ENCODE peak calls at places on chromosomes 2 and 18, in six cellular contexts. G, O, Y, N, Z and M are unnamed samples.

GRCh38 chr2:186129767-186130581 is 356.1 kb upstream of the ZC3H15 start:
- DNase-seq in G (no peak), O (no peak), Y (peak), N (no peak), Z (no peak), M (no peak)

GRCh38 chr2:170155022-170155722 is 22.8 kb upstream of the MYO3B start:
- DNase-seq in G (no peak), O (no peak), Y (peak), N (no peak), Z (peak), M (no peak)

GRCh38 chr2:231104115-231104713 is 20.6 kb downstream of the HTR2B start:
- DNase-seq in G (peak), O (peak), Y (peak), N (peak), Z (peak), M (no peak)

GRCh38 chr18:43665239-43665788 is 388.0 kb upstream of the SYT4 start:
- DNase-seq in G (no peak), O (no peak), Y (no peak), N (no peak), Z (no peak), M (no peak)

GRCh38 chr2:239443102-239443620 is 42.3 kb upstream of the HDAC4 start:
- DNase-seq in G (no peak), O (no peak), Y (no peak), N (no peak), Z (no peak), M (no peak)

GRCh38 chr18:37566479-37567060 is 972 bp upstream of the CELF4 start:
- DNase-seq in G (no peak), O (no peak), Y (no peak), N (no peak), Z (no peak), M (no peak)

GRCh38 chr2:212618636-212619035 is 80.0 kb upstream of the ERBB4 start:
- DNase-seq in G (no peak), O (no peak), Y (no peak), N (no peak), Z (no peak), M (no peak)

GRCh38 chr18:39325973-39326372 is 1760.4 kb upstream of the CELF4 start:
- DNase-seq in G (no peak), O (no peak), Y (no peak), N (no peak), Z (no peak), M (no peak)

GRCh38 chr2:31080361-31080760 is 57.9 kb downstream of the GALNT14 start:
- DNase-seq in G (no peak), O (no peak), Y (no peak), N (no peak), Z (no peak), M (no peak)

GRCh38 chr2:241256168-241256545 is 59.3 kb downstream of the HDLBP start:
- DNase-seq in G (no peak), O (no peak), Y (no peak), N (no peak), Z (no peak), M (no peak)

GRCh38 chr2:121074322-121074932 is 210.6 kb downstream of the TFCP2L1 start:
- DNase-seq in G (no peak), O (no peak), Y (no peak), N (no peak), Z (no peak), M (no peak)

GRCh38 chr18:23822590-23823385 is 133.5 kb downstream of the LAMA3 start:
- DNase-seq in G (no peak), O (no peak), Y (no peak), N (no peak), Z (peak), M (no peak)

GRCh38 chr2:113282747-113283533 is 4.2 kb upstream of the PAX8 start:
- DNase-seq in G (no peak), O (no peak), Y (no peak), N (no peak), Z (peak), M (no peak)

GRCh38 chr2:109614715-109615636 is 812 bp downstream of the SOWAHC start:
- DNase-seq in G (no peak), O (no peak), Y (peak), N (no peak), Z (peak), M (no peak)

GRCh38 chr2:72146357-72147302 is 1.0 kb downstream of the CYP26B1 start:
- DNase-seq in G (no peak), O (no peak), Y (peak), N (no peak), Z (no peak), M (no peak)

GRCh38 chr18:67932261-67932660 is 415.7 kb upstream of the DSEL start:
- DNase-seq in G (no peak), O (no peak), Y (no peak), N (no peak), Z (no peak), M (no peak)

GRCh38 chr2:229071292-229071976 is 199.7 kb downstream of the PID1 start:
- DNase-seq in G (no peak), O (no peak), Y (no peak), N (no peak), Z (no peak), M (no peak)

GRCh38 chr2:112583497-112584133 is 794 bp upstream of the CHCHD5 start:
- DNase-seq in G (peak), O (no peak), Y (no peak), N (no peak), Z (no peak), M (no peak)

GRCh38 chr2:143428700-143429099 is 299.5 kb downstream of the ARHGAP15 start:
- DNase-seq in G (no peak), O (no peak), Y (no peak), N (no peak), Z (no peak), M (no peak)

GRCh38 chr18:23259701-23260661 is 124.7 kb downstream of the CABLES1 start:
- DNase-seq in G (no peak), O (no peak), Y (peak), N (no peak), Z (peak), M (no peak)

GRCh38 chr2:24945907-24946306 is 25.8 kb downstream of the DNAJC27 start:
- DNase-seq in G (no peak), O (no peak), Y (no peak), N (no peak), Z (no peak), M (no peak)

GRCh38 chr18:74063023-74063422 is 84.6 kb downstream of the FBXO15 start:
- DNase-seq in G (no peak), O (no peak), Y (no peak), N (peak), Z (no peak), M (no peak)

GRCh38 chr2:61419129-61419528 is 51.8 kb downstream of the USP34 start:
- DNase-seq in G (peak), O (no peak), Y (no peak), N (no peak), Z (no peak), M (no peak)

GRCh38 chr2:196277002-196277401 is 105.6 kb upstream of the STK17B start:
- DNase-seq in G (peak), O (no peak), Y (no peak), N (peak), Z (peak), M (no peak)

GRCh38 chr2:88865801-88866353 is 174.4 kb downstream of the RPIA start:
- DNase-seq in G (peak), O (no peak), Y (no peak), N (no peak), Z (no peak), M (no peak)

GRCh38 chr2:234502919-234503285 is 6.0 kb upstream of the ARL4C start:
- DNase-seq in G (no peak), O (no peak), Y (no peak), N (no peak), Z (no peak), M (no peak)

GRCh38 chr2:21422050-21422449 is 298.3 kb downstream of the TDRD15 start:
- DNase-seq in G (peak), O (no peak), Y (no peak), N (no peak), Z (peak), M (no peak)

GRCh38 chr18:57243624-57244179 is 96.8 kb downstream of the BOD1L2 start:
- DNase-seq in G (no peak), O (no peak), Y (no peak), N (no peak), Z (no peak), M (no peak)

GRCh38 chr2:119231975-119232665 is 8.5 kb downstream of the STEAP3 start:
- DNase-seq in G (no peak), O (no peak), Y (no peak), N (no peak), Z (no peak), M (no peak)

GRCh38 chr2:54763636-54764291 is 40.3 kb downstream of the EML6 start:
- DNase-seq in G (no peak), O (no peak), Y (no peak), N (no peak), Z (peak), M (no peak)

GRCh38 chr18:2302628-2303516 is 268.4 kb downstream of the METTL4 start:
- DNase-seq in G (no peak), O (no peak), Y (no peak), N (no peak), Z (no peak), M (no peak)

GRCh38 chr18:62751341-62751821 is 36.0 kb downstream of the PHLPP1 start:
- DNase-seq in G (no peak), O (no peak), Y (peak), N (no peak), Z (peak), M (no peak)

GRCh38 chr2:33425660-33426059 is 50.8 kb upstream of the RASGRP3 start:
- DNase-seq in G (no peak), O (no peak), Y (no peak), N (no peak), Z (no peak), M (no peak)

GRCh38 chr2:73614997-73615396 is 27.2 kb downstream of the NAT8 start:
- DNase-seq in G (no peak), O (no peak), Y (no peak), N (no peak), Z (no peak), M (no peak)

GRCh38 chr2:97900806-97901205 is 94.9 kb downstream of the TMEM131 start:
- DNase-seq in G (no peak), O (no peak), Y (no peak), N (no peak), Z (no peak), M (no peak)